ENCODE peak calls at places on chromosomes 2 and 18, in six cellular contexts. V is RPMI8226, K is substantia nigra, D is posterior cingulate gyrus, E is adipocyte, C is fibroblast of pulmonary artery. N is an unnamed sample.

GRCh38 chr18:75478996-75479870 is 51.7 kb upstream of the SMIM21 start:
- DNase-seq in V (peak; percentile 56), K (no peak), D (no peak), E (peak; percentile 84), C (peak; percentile 75), N (no peak)

GRCh38 chr2:182320106-182320505 is 106.7 kb downstream of the PDE1A start:
- DNase-seq in V (no peak), K (no peak), D (no peak), E (no peak), C (no peak), N (no peak)

GRCh38 chr2:217329023-217329431 is 469.2 kb upstream of the TNP1 start:
- DNase-seq in V (no peak), K (no peak), D (no peak), E (no peak), C (no peak), N (no peak)

GRCh38 chr2:126788113-126788512 is 110.6 kb upstream of the TEX51 start:
- DNase-seq in V (no peak), K (no peak), D (no peak), E (no peak), C (no peak), N (no peak)

GRCh38 chr2:102061962-102062795 is 70.4 kb downstream of the IL1R2 start:
- DNase-seq in V (no peak), K (no peak), D (no peak), E (peak; percentile 79), C (peak; percentile 80), N (peak; percentile 85)

GRCh38 chr2:167602122-167602521 is 645.3 kb downstream of the STK39 start:
- DNase-seq in V (no peak), K (no peak), D (no peak), E (no peak), C (no peak), N (no peak)

GRCh38 chr18:9516437-9517064 is 41.2 kb downstream of the RALBP1 start:
- DNase-seq in V (peak; percentile 53), K (no peak), D (no peak), E (peak; percentile 83), C (peak; percentile 67), N (no peak)

GRCh38 chr2:28908172-28908571 is 13.7 kb downstream of the WDR43 start:
- DNase-seq in V (no peak), K (no peak), D (no peak), E (no peak), C (no peak), N (no peak)